ENCODE peak calls at places on chromosomes 3 and 15, in six cellular contexts. One of them, this sample, is unnamed.

GRCh38 chr3:178060406-178060805 is 475.8 kb upstream of the KCNMB2 start:
- DNase-seq in right lobe of liver: no peak
- DNase-seq in A673: no peak
- DNase-seq in fibroblast of lung: peak
- DNase-seq in cardiac fibroblast: peak
- DNase-seq in fibroblast of pulmonary artery: peak
- DNase-seq in this sample: peak

GRCh38 chr3:103907567-103907966 is 1459.1 kb upstream of the ALCAM start:
- DNase-seq in right lobe of liver: no peak
- DNase-seq in A673: no peak
- DNase-seq in fibroblast of lung: no peak
- DNase-seq in cardiac fibroblast: no peak
- DNase-seq in fibroblast of pulmonary artery: no peak
- DNase-seq in this sample: no peak

GRCh38 chr3:119297169-119297568 is 3.0 kb downstream of the ARHGAP31 start:
- DNase-seq in right lobe of liver: no peak
- DNase-seq in A673: no peak
- DNase-seq in fibroblast of lung: peak
- DNase-seq in cardiac fibroblast: peak
- DNase-seq in fibroblast of pulmonary artery: peak
- DNase-seq in this sample: peak

GRCh38 chr3:66476852-66477381 is 23.9 kb downstream of the LRIG1 start:
- DNase-seq in right lobe of liver: no peak
- DNase-seq in A673: peak
- DNase-seq in fibroblast of lung: no peak
- DNase-seq in cardiac fibroblast: no peak
- DNase-seq in fibroblast of pulmonary artery: no peak
- DNase-seq in this sample: no peak

GRCh38 chr3:189673535-189673934 is 42.3 kb downstream of the TP63 start:
- DNase-seq in right lobe of liver: no peak
- DNase-seq in A673: no peak
- DNase-seq in fibroblast of lung: no peak
- DNase-seq in cardiac fibroblast: no peak
- DNase-seq in fibroblast of pulmonary artery: no peak
- DNase-seq in this sample: no peak

GRCh38 chr3:120503727-120504616 is 53.2 kb upstream of the FSTL1 start:
- DNase-seq in right lobe of liver: no peak
- DNase-seq in A673: no peak
- DNase-seq in fibroblast of lung: no peak
- DNase-seq in cardiac fibroblast: no peak
- DNase-seq in fibroblast of pulmonary artery: no peak
- DNase-seq in this sample: no peak

GRCh38 chr15:56557415-56557814 is 92.5 kb upstream of the MNS1 start:
- DNase-seq in right lobe of liver: no peak
- DNase-seq in A673: no peak
- DNase-seq in fibroblast of lung: no peak
- DNase-seq in cardiac fibroblast: no peak
- DNase-seq in fibroblast of pulmonary artery: no peak
- DNase-seq in this sample: no peak

GRCh38 chr3:104673981-104674380 is 692.7 kb upstream of the ALCAM start:
- DNase-seq in right lobe of liver: no peak
- DNase-seq in A673: no peak
- DNase-seq in fibroblast of lung: peak
- DNase-seq in cardiac fibroblast: peak
- DNase-seq in fibroblast of pulmonary artery: peak
- DNase-seq in this sample: no peak

GRCh38 chr15:52509500-52510244 is 19.0 kb downstream of the MYO5A start:
- DNase-seq in right lobe of liver: no peak
- DNase-seq in A673: no peak
- DNase-seq in fibroblast of lung: no peak
- DNase-seq in cardiac fibroblast: no peak
- DNase-seq in fibroblast of pulmonary artery: no peak
- DNase-seq in this sample: no peak

GRCh38 chr15:92984161-92984560 is 84.0 kb downstream of the CHD2 start:
- DNase-seq in right lobe of liver: no peak
- DNase-seq in A673: no peak
- DNase-seq in fibroblast of lung: no peak
- DNase-seq in cardiac fibroblast: no peak
- DNase-seq in fibroblast of pulmonary artery: no peak
- DNase-seq in this sample: no peak

GRCh38 chr3:154795582-154795981 is 284.5 kb upstream of the MME start:
- DNase-seq in right lobe of liver: no peak
- DNase-seq in A673: no peak
- DNase-seq in fibroblast of lung: peak
- DNase-seq in cardiac fibroblast: peak
- DNase-seq in fibroblast of pulmonary artery: peak
- DNase-seq in this sample: peak

GRCh38 chr15:37873336-37873735 is 61.1 kb upstream of the TMCO5A start:
- DNase-seq in right lobe of liver: no peak
- DNase-seq in A673: no peak
- DNase-seq in fibroblast of lung: peak
- DNase-seq in cardiac fibroblast: peak
- DNase-seq in fibroblast of pulmonary artery: peak
- DNase-seq in this sample: no peak

GRCh38 chr3:66989860-66990696 is 8.0 kb upstream of the KBTBD8 start:
- DNase-seq in right lobe of liver: no peak
- DNase-seq in A673: peak
- DNase-seq in fibroblast of lung: peak
- DNase-seq in cardiac fibroblast: peak
- DNase-seq in fibroblast of pulmonary artery: no peak
- DNase-seq in this sample: no peak

GRCh38 chr3:20173844-20174410 is 12.1 kb downstream of the SGO1 start:
- DNase-seq in right lobe of liver: no peak
- DNase-seq in A673: peak
- DNase-seq in fibroblast of lung: no peak
- DNase-seq in cardiac fibroblast: no peak
- DNase-seq in fibroblast of pulmonary artery: no peak
- DNase-seq in this sample: no peak

GRCh38 chr3:48949376-48949717 is 30.7 kb downstream of the ARIH2 start:
- DNase-seq in right lobe of liver: no peak
- DNase-seq in A673: no peak
- DNase-seq in fibroblast of lung: peak
- DNase-seq in cardiac fibroblast: no peak
- DNase-seq in fibroblast of pulmonary artery: no peak
- DNase-seq in this sample: no peak

GRCh38 chr3:72447059-72447946 is 400.9 kb downstream of the SHQ1 start:
- DNase-seq in right lobe of liver: peak
- DNase-seq in A673: peak
- DNase-seq in fibroblast of lung: peak
- DNase-seq in cardiac fibroblast: peak
- DNase-seq in fibroblast of pulmonary artery: peak
- DNase-seq in this sample: peak

GRCh38 chr3:120561251-120562045 is 34.7 kb upstream of the NDUFB4 start:
- DNase-seq in right lobe of liver: peak
- DNase-seq in A673: peak
- DNase-seq in fibroblast of lung: peak
- DNase-seq in cardiac fibroblast: peak
- DNase-seq in fibroblast of pulmonary artery: peak
- DNase-seq in this sample: peak

GRCh38 chr15:98069256-98069655 is 108.8 kb downstream of the ARRDC4 start:
- DNase-seq in right lobe of liver: no peak
- DNase-seq in A673: peak
- DNase-seq in fibroblast of lung: no peak
- DNase-seq in cardiac fibroblast: no peak
- DNase-seq in fibroblast of pulmonary artery: no peak
- DNase-seq in this sample: no peak

GRCh38 chr3:101453966-101454365 is 59.0 kb downstream of the SENP7 start:
- DNase-seq in right lobe of liver: no peak
- DNase-seq in A673: no peak
- DNase-seq in fibroblast of lung: no peak
- DNase-seq in cardiac fibroblast: no peak
- DNase-seq in fibroblast of pulmonary artery: no peak
- DNase-seq in this sample: peak

GRCh38 chr15:99169769-99170311 is 65.0 kb downstream of the SYNM start:
- DNase-seq in right lobe of liver: no peak
- DNase-seq in A673: no peak
- DNase-seq in fibroblast of lung: peak
- DNase-seq in cardiac fibroblast: peak
- DNase-seq in fibroblast of pulmonary artery: peak
- DNase-seq in this sample: peak

GRCh38 chr3:88000853-88001252 is 58.0 kb downstream of the CGGBP1 start:
- DNase-seq in right lobe of liver: no peak
- DNase-seq in A673: no peak
- DNase-seq in fibroblast of lung: peak
- DNase-seq in cardiac fibroblast: peak
- DNase-seq in fibroblast of pulmonary artery: peak
- DNase-seq in this sample: no peak

GRCh38 chr15:41928100-41928499 is 34.2 kb upstream of the SPTBN5 start:
- DNase-seq in right lobe of liver: no peak
- DNase-seq in A673: no peak
- DNase-seq in fibroblast of lung: no peak
- DNase-seq in cardiac fibroblast: no peak
- DNase-seq in fibroblast of pulmonary artery: no peak
- DNase-seq in this sample: no peak

GRCh38 chr15:41980654-41981323 is 8.4 kb upstream of the EHD4 start:
- DNase-seq in right lobe of liver: no peak
- DNase-seq in A673: no peak
- DNase-seq in fibroblast of lung: no peak
- DNase-seq in cardiac fibroblast: peak
- DNase-seq in fibroblast of pulmonary artery: peak
- DNase-seq in this sample: no peak

GRCh38 chr3:124587053-124587408 is 143.2 kb upstream of the UMPS start:
- DNase-seq in right lobe of liver: no peak
- DNase-seq in A673: no peak
- DNase-seq in fibroblast of lung: peak
- DNase-seq in cardiac fibroblast: no peak
- DNase-seq in fibroblast of pulmonary artery: no peak
- DNase-seq in this sample: no peak

GRCh38 chr3:99641480-99641879 is 3.1 kb downstream of the COL8A1 start:
- DNase-seq in right lobe of liver: no peak
- DNase-seq in A673: no peak
- DNase-seq in fibroblast of lung: no peak
- DNase-seq in cardiac fibroblast: no peak
- DNase-seq in fibroblast of pulmonary artery: no peak
- DNase-seq in this sample: no peak

GRCh38 chr15:67878647-67879293 is 38.9 kb upstream of the RNU6-1 start:
- DNase-seq in right lobe of liver: no peak
- DNase-seq in A673: no peak
- DNase-seq in fibroblast of lung: no peak
- DNase-seq in cardiac fibroblast: no peak
- DNase-seq in fibroblast of pulmonary artery: no peak
- DNase-seq in this sample: no peak

GRCh38 chr3:56795807-56796185 is 6.0 kb downstream of the ARHGEF3 start:
- DNase-seq in right lobe of liver: no peak
- DNase-seq in A673: no peak
- DNase-seq in fibroblast of lung: no peak
- DNase-seq in cardiac fibroblast: no peak
- DNase-seq in fibroblast of pulmonary artery: no peak
- DNase-seq in this sample: no peak

GRCh38 chr3:127822836-127823589 is 698 bp upstream of the MGLL start:
- DNase-seq in right lobe of liver: peak
- DNase-seq in A673: peak
- DNase-seq in fibroblast of lung: peak
- DNase-seq in cardiac fibroblast: peak
- DNase-seq in fibroblast of pulmonary artery: no peak
- DNase-seq in this sample: no peak
- TF ChIP-seq CTCF in right lobe of liver: peak
- TF ChIP-seq CTCF in A673: no peak
- TF ChIP-seq CTCF in fibroblast of lung: no peak
- TF ChIP-seq CTCF in cardiac fibroblast: no peak
- TF ChIP-seq CTCF in fibroblast of pulmonary artery: no peak
- TF ChIP-seq CTCF in this sample: no peak

GRCh38 chr3:38039899-38040261 is 872 bp downstream of the DLEC1 start:
- DNase-seq in right lobe of liver: peak
- DNase-seq in A673: no peak
- DNase-seq in fibroblast of lung: peak
- DNase-seq in cardiac fibroblast: peak
- DNase-seq in fibroblast of pulmonary artery: peak
- DNase-seq in this sample: peak
- TF ChIP-seq CTCF in right lobe of liver: no peak
- TF ChIP-seq CTCF in A673: no peak
- TF ChIP-seq CTCF in fibroblast of lung: no peak
- TF ChIP-seq CTCF in cardiac fibroblast: peak
- TF ChIP-seq CTCF in fibroblast of pulmonary artery: peak
- TF ChIP-seq CTCF in this sample: peak

GRCh38 chr15:27694506-27695077 is 404.5 kb downstream of the OCA2 start:
- DNase-seq in right lobe of liver: no peak
- DNase-seq in A673: no peak
- DNase-seq in fibroblast of lung: peak
- DNase-seq in cardiac fibroblast: no peak
- DNase-seq in fibroblast of pulmonary artery: no peak
- DNase-seq in this sample: no peak

GRCh38 chr15:27692438-27692837 is 406.7 kb downstream of the OCA2 start:
- DNase-seq in right lobe of liver: no peak
- DNase-seq in A673: no peak
- DNase-seq in fibroblast of lung: no peak
- DNase-seq in cardiac fibroblast: no peak
- DNase-seq in fibroblast of pulmonary artery: no peak
- DNase-seq in this sample: no peak

GRCh38 chr15:27701014-27701413 is 398.1 kb downstream of the OCA2 start:
- DNase-seq in right lobe of liver: no peak
- DNase-seq in A673: no peak
- DNase-seq in fibroblast of lung: no peak
- DNase-seq in cardiac fibroblast: no peak
- DNase-seq in fibroblast of pulmonary artery: no peak
- DNase-seq in this sample: no peak

GRCh38 chr15:27701956-27702355 is 397.2 kb downstream of the OCA2 start:
- DNase-seq in right lobe of liver: no peak
- DNase-seq in A673: no peak
- DNase-seq in fibroblast of lung: no peak
- DNase-seq in cardiac fibroblast: no peak
- DNase-seq in fibroblast of pulmonary artery: no peak
- DNase-seq in this sample: no peak

DNA sequence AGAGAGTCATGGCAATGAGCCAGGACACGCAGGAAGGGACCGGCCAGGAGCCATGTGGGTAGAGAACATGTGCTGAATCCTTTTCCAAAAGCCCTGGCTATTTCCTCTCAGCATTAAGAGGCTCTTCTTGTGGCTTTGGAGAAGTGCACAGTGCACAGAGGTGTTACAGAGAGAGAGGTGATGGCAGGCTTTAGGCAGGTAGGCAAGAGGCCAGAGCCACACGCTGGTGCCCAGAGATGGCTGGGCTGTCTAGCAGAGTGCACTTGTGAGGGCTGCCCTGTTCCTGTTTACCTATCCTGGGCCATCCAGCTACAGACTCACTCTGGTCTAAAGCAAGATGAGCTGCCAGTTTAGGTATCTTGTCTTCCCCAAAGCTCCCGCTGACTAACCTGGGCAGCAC is 402.6 kb downstream of the OCA2 start:
- DNase-seq in right lobe of liver: no peak
- DNase-seq in A673: no peak
- DNase-seq in fibroblast of lung: no peak
- DNase-seq in cardiac fibroblast: no peak
- DNase-seq in fibroblast of pulmonary artery: no peak
- DNase-seq in this sample: no peak
- TF ChIP-seq CTCF in right lobe of liver: no peak
- TF ChIP-seq CTCF in A673: no peak
- TF ChIP-seq CTCF in fibroblast of lung: no peak
- TF ChIP-seq CTCF in cardiac fibroblast: no peak
- TF ChIP-seq CTCF in fibroblast of pulmonary artery: no peak
- TF ChIP-seq CTCF in this sample: no peak

DNA sequence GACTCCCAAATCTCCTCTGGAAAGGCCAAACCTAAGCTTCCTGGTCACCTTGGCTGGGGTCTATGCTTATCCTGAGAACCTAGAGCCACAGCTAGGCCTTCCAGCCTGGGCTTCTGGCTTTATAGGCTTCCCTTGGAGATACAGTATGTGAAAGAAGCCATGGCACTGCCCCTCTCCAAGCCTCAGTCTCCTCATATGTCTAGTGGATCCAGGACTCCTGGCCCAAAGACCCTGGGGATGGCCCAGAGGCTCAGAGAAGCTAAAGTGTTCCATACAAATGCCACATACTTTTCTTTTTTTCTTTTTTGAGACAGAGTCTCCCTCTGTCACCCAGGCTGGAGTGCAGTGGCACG is 8.6 kb downstream of the ACAA1 start:
- DNase-seq in right lobe of liver: no peak
- DNase-seq in A673: no peak
- DNase-seq in fibroblast of lung: no peak
- DNase-seq in cardiac fibroblast: no peak
- DNase-seq in fibroblast of pulmonary artery: no peak
- DNase-seq in this sample: no peak
- TF ChIP-seq CTCF in right lobe of liver: no peak
- TF ChIP-seq CTCF in A673: no peak
- TF ChIP-seq CTCF in fibroblast of lung: no peak
- TF ChIP-seq CTCF in cardiac fibroblast: no peak
- TF ChIP-seq CTCF in fibroblast of pulmonary artery: no peak
- TF ChIP-seq CTCF in this sample: no peak

This sample was measured in HFFc6.